ENCODE peak calls at places on chromosome 5, in ten cellular contexts. Z is HS-5; F is NCI-H2081; D is activated CD8-positive, alpha-beta T cell treated with anti-CD3 and anti-CD28 coated beads for 36 hours; P is head of caudate nucleus; A is NCI-H524 treated with DMSO at 0.1 percent for 48 hours; G is GM23248; M is heart left ventricle; C is T-helper 2 cell; O is GM23338. V is an unnamed sample.

GRCh38 chr5:125559296-125559695 is 812.9 kb upstream of the ZNF608 start:
- DNase-seq in Z (peak), F (no peak), D (no peak), P (no peak), A (no peak), G (peak), M (peak), C (no peak), O (no peak), V (no peak)

GRCh38 chr5:175471628-175472027 is 6.7 kb upstream of the SFXN1 start:
- DNase-seq in Z (no peak), F (no peak), D (peak), P (no peak), A (no peak), G (no peak), M (no peak), C (no peak), O (no peak), V (peak)

GRCh38 chr5:1744393-1745189 is 55.0 kb downstream of the MRPL36 start:
- DNase-seq in Z (no peak), F (no peak), D (no peak), P (peak), A (no peak), G (no peak), M (peak), C (no peak), O (no peak), V (no peak)

GRCh38 chr5:175840050-175840841 is 31.1 kb upstream of the CPLX2 start:
- DNase-seq in Z (no peak), F (no peak), D (no peak), P (no peak), A (no peak), G (peak), M (no peak), C (no peak), O (peak), V (no peak)

GRCh38 chr5:14424011-14424685 is 157.4 kb upstream of the OTULINL start:
- DNase-seq in Z (no peak), F (no peak), D (peak), P (no peak), A (no peak), G (no peak), M (no peak), C (no peak), O (no peak), V (no peak)

GRCh38 chr5:164422400-164422799 is 917.0 kb downstream of the MAT2B start:
- DNase-seq in Z (no peak), F (no peak), D (no peak), P (no peak), A (no peak), G (peak), M (no peak), C (no peak), O (peak), V (no peak)

GRCh38 chr5:35926389-35927051 is 11.9 kb downstream of the CAPSL start:
- DNase-seq in Z (peak), F (peak), D (peak), P (peak), A (peak), G (peak), M (no peak), C (peak), O (peak), V (peak)

GRCh38 chr5:159805021-159805420 is 111.3 kb upstream of the ADRA1B start:
- DNase-seq in Z (no peak), F (no peak), D (no peak), P (peak), A (no peak), G (peak), M (peak), C (no peak), O (no peak), V (no peak)

GRCh38 chr5:138752341-138752950 is 779 bp upstream of the CTNNA1 start:
- DNase-seq in Z (no peak), F (no peak), D (no peak), P (no peak), A (no peak), G (peak), M (peak), C (no peak), O (peak), V (peak)

GRCh38 chr5:170100051-170100943 is 5.4 kb upstream of the FOXI1 start:
- DNase-seq in Z (peak), F (no peak), D (peak), P (peak), A (no peak), G (peak), M (peak), C (peak), O (peak), V (peak)

GRCh38 chr5:174693697-174694400 is 30.5 kb upstream of the MSX2 start:
- DNase-seq in Z (no peak), F (no peak), D (no peak), P (no peak), A (no peak), G (no peak), M (no peak), C (no peak), O (peak), V (no peak)

GRCh38 chr5:135800656-135801055 is 33.8 kb upstream of the SLC25A48 start:
- DNase-seq in Z (no peak), F (no peak), D (no peak), P (no peak), A (no peak), G (no peak), M (no peak), C (no peak), O (no peak), V (no peak)

GRCh38 chr5:74529101-74529500 is 111.4 kb downstream of the ENC1 start:
- DNase-seq in Z (no peak), F (no peak), D (no peak), P (no peak), A (no peak), G (no peak), M (no peak), C (no peak), O (no peak), V (no peak)

GRCh38 chr5:158947831-158948230 is 151.9 kb downstream of the EBF1 start:
- DNase-seq in Z (no peak), F (no peak), D (no peak), P (no peak), A (no peak), G (peak), M (no peak), C (no peak), O (no peak), V (no peak)

GRCh38 chr5:151155777-151156731 is 1.5 kb downstream of the ANXA6 start:
- DNase-seq in Z (peak), F (no peak), D (peak), P (peak), A (peak), G (peak), M (peak), C (no peak), O (no peak), V (no peak)

GRCh38 chr5:88734191-88734640 is 148.8 kb downstream of the MEF2C start:
- DNase-seq in Z (no peak), F (no peak), D (peak), P (no peak), A (no peak), G (no peak), M (no peak), C (no peak), O (no peak), V (no peak)

GRCh38 chr5:142015781-142016533 is 3.1 kb upstream of the GNPDA1 start:
- DNase-seq in Z (no peak), F (no peak), D (peak), P (no peak), A (no peak), G (peak), M (peak), C (peak), O (no peak), V (no peak)

GRCh38 chr5:119267958-119268386 is 87.8 kb upstream of the TNFAIP8 start:
- DNase-seq in Z (peak), F (peak), D (peak), P (peak), A (peak), G (peak), M (peak), C (peak), O (peak), V (no peak)

GRCh38 chr5:129905467-129906176 is 1.4 kb downstream of the CHSY3 start:
- DNase-seq in Z (peak), F (no peak), D (peak), P (peak), A (no peak), G (peak), M (no peak), C (no peak), O (peak), V (no peak)

GRCh38 chr5:100900142-100900795 is 2.8 kb downstream of the ST8SIA4 start:
- DNase-seq in Z (peak), F (no peak), D (peak), P (peak), A (no peak), G (peak), M (peak), C (no peak), O (peak), V (peak)

GRCh38 chr5:107502711-107503110 is 168.0 kb downstream of the EFNA5 start:
- DNase-seq in Z (no peak), F (peak), D (no peak), P (no peak), A (peak), G (no peak), M (no peak), C (no peak), O (no peak), V (no peak)

GRCh38 chr5:107361945-107362344 is 308.8 kb downstream of the EFNA5 start:
- DNase-seq in Z (no peak), F (no peak), D (no peak), P (no peak), A (no peak), G (peak), M (no peak), C (no peak), O (no peak), V (no peak)

GRCh38 chr5:43602818-43603534 is at the start of gene NNT:
- DNase-seq in Z (peak), F (peak), D (peak), P (peak), A (peak), G (peak), M (peak), C (peak), O (peak), V (peak)

GRCh38 chr5:97923496-97923895 is 740.4 kb upstream of the RIOK2 start:
- DNase-seq in Z (no peak), F (no peak), D (no peak), P (no peak), A (no peak), G (no peak), M (no peak), C (no peak), O (no peak), V (no peak)

GRCh38 chr5:150066901-150067396 is 19.4 kb downstream of the CSF1R start:
- DNase-seq in Z (peak), F (no peak), D (no peak), P (peak), A (no peak), G (peak), M (no peak), C (no peak), O (no peak), V (no peak)

GRCh38 chr5:69152731-69153130 is 14.2 kb upstream of the CCNB1 start:
- DNase-seq in Z (no peak), F (no peak), D (no peak), P (no peak), A (no peak), G (no peak), M (no peak), C (no peak), O (no peak), V (no peak)

GRCh38 chr5:72892846-72893245 is 63.0 kb upstream of the FCHO2 start:
- DNase-seq in Z (no peak), F (no peak), D (no peak), P (no peak), A (no peak), G (no peak), M (no peak), C (no peak), O (no peak), V (no peak)

GRCh38 chr5:68441309-68441708 is 225.8 kb downstream of the PIK3R1 start:
- DNase-seq in Z (no peak), F (no peak), D (peak), P (no peak), A (no peak), G (no peak), M (no peak), C (no peak), O (no peak), V (no peak)

GRCh38 chr5:93601053-93601429 is 18.0 kb downstream of the NR2F1 start:
- DNase-seq in Z (no peak), F (no peak), D (no peak), P (no peak), A (no peak), G (no peak), M (no peak), C (no peak), O (no peak), V (no peak)

GRCh38 chr5:110726249-110727024 is at the start of gene TMEM232:
- DNase-seq in Z (no peak), F (peak), D (peak), P (peak), A (no peak), G (no peak), M (peak), C (peak), O (peak), V (no peak)

GRCh38 chr5:148984333-148984732 is 78.5 kb downstream of the SH3TC2 start:
- DNase-seq in Z (no peak), F (no peak), D (no peak), P (no peak), A (no peak), G (peak), M (no peak), C (no peak), O (peak), V (no peak)

GRCh38 chr5:134503088-134503936 is 22.2 kb upstream of the JADE2 start:
- DNase-seq in Z (peak), F (no peak), D (peak), P (no peak), A (no peak), G (peak), M (peak), C (peak), O (peak), V (no peak)